ENCODE peak calls at places on chromosomes 13 and 19, in seven cellular contexts. One of them, this sample, is unnamed.

GRCh38 chr19:57099199-57099661 is 20.6 kb upstream of the USP29 start:
- DNase-seq in CD8-positive, alpha-beta T cell: peak; percentile 53
- DNase-seq in fibroblast of mammary gland: peak; percentile 47
- DNase-seq in T-helper 9 cell: peak; percentile 42
- DNase-seq in neural crest cell: peak; percentile 21
- DNase-seq in LoVo: no peak
- DNase-seq in iris pigment epithelial cell: peak; percentile 60
- DNase-seq in this sample: no peak

GRCh38 chr19:19900124-19900523 is 622 bp upstream of the ZNF93 start:
- DNase-seq in CD8-positive, alpha-beta T cell: no peak
- DNase-seq in fibroblast of mammary gland: peak; percentile 79
- DNase-seq in T-helper 9 cell: no peak
- DNase-seq in neural crest cell: no peak
- DNase-seq in LoVo: no peak
- DNase-seq in iris pigment epithelial cell: peak; percentile 70
- DNase-seq in this sample: no peak

GRCh38 chr19:32676186-32676894 is 692 bp downstream of the RGS9BP start:
- DNase-seq in CD8-positive, alpha-beta T cell: no peak
- DNase-seq in fibroblast of mammary gland: no peak
- DNase-seq in T-helper 9 cell: peak; percentile 5
- DNase-seq in neural crest cell: no peak
- DNase-seq in LoVo: no peak
- DNase-seq in iris pigment epithelial cell: peak; percentile 22
- DNase-seq in this sample: no peak

GRCh38 chr19:18282021-18282787 is 782 bp upstream of the JUND start:
- DNase-seq in CD8-positive, alpha-beta T cell: no peak
- DNase-seq in fibroblast of mammary gland: peak; percentile 76
- DNase-seq in T-helper 9 cell: no peak
- DNase-seq in neural crest cell: no peak
- DNase-seq in LoVo: peak; percentile 28
- DNase-seq in iris pigment epithelial cell: no peak
- DNase-seq in this sample: no peak

GRCh38 chr13:31261241-31261640 is 61.5 kb downstream of the B3GLCT start:
- DNase-seq in CD8-positive, alpha-beta T cell: no peak
- DNase-seq in fibroblast of mammary gland: no peak
- DNase-seq in T-helper 9 cell: no peak
- DNase-seq in neural crest cell: no peak
- DNase-seq in LoVo: no peak
- DNase-seq in iris pigment epithelial cell: no peak
- DNase-seq in this sample: no peak

GRCh38 chr13:50115695-50116094 is 100.5 kb downstream of the KCNRG start:
- DNase-seq in CD8-positive, alpha-beta T cell: no peak
- DNase-seq in fibroblast of mammary gland: no peak
- DNase-seq in T-helper 9 cell: no peak
- DNase-seq in neural crest cell: no peak
- DNase-seq in LoVo: no peak
- DNase-seq in iris pigment epithelial cell: no peak
- DNase-seq in this sample: no peak

GRCh38 chr13:112200200-112200599 is 133.3 kb downstream of the SOX1 start:
- DNase-seq in CD8-positive, alpha-beta T cell: no peak
- DNase-seq in fibroblast of mammary gland: no peak
- DNase-seq in T-helper 9 cell: no peak
- DNase-seq in neural crest cell: no peak
- DNase-seq in LoVo: no peak
- DNase-seq in iris pigment epithelial cell: no peak
- DNase-seq in this sample: no peak

GRCh38 chr13:94228781-94229180 is 250.7 kb downstream of the DCT start:
- DNase-seq in CD8-positive, alpha-beta T cell: no peak
- DNase-seq in fibroblast of mammary gland: peak; percentile 18
- DNase-seq in T-helper 9 cell: no peak
- DNase-seq in neural crest cell: no peak
- DNase-seq in LoVo: no peak
- DNase-seq in iris pigment epithelial cell: no peak
- DNase-seq in this sample: no peak

GRCh38 chr13:26052136-26052736 is 420 bp upstream of the SHISA2 start:
- DNase-seq in CD8-positive, alpha-beta T cell: no peak
- DNase-seq in fibroblast of mammary gland: no peak
- DNase-seq in T-helper 9 cell: no peak
- DNase-seq in neural crest cell: no peak
- DNase-seq in LoVo: no peak
- DNase-seq in iris pigment epithelial cell: no peak
- DNase-seq in this sample: no peak

GRCh38 chr13:29595380-29596063 is at the start of gene SLC7A1:
- DNase-seq in CD8-positive, alpha-beta T cell: peak; percentile 87
- DNase-seq in fibroblast of mammary gland: peak; percentile 76
- DNase-seq in T-helper 9 cell: peak; percentile 74
- DNase-seq in neural crest cell: peak; percentile 67
- DNase-seq in LoVo: peak; percentile 88
- DNase-seq in iris pigment epithelial cell: peak; percentile 85
- DNase-seq in this sample: peak; percentile 74

GRCh38 chr13:88979465-88980180 is 1308.5 kb downstream of the SLITRK5 start:
- DNase-seq in CD8-positive, alpha-beta T cell: no peak
- DNase-seq in fibroblast of mammary gland: no peak
- DNase-seq in T-helper 9 cell: no peak
- DNase-seq in neural crest cell: no peak
- DNase-seq in LoVo: no peak
- DNase-seq in iris pigment epithelial cell: no peak
- DNase-seq in this sample: no peak

GRCh38 chr19:19464339-19465098 is 50.8 kb downstream of the TSSK6 start:
- DNase-seq in CD8-positive, alpha-beta T cell: no peak
- DNase-seq in fibroblast of mammary gland: peak; percentile 75
- DNase-seq in T-helper 9 cell: no peak
- DNase-seq in neural crest cell: peak; percentile 30
- DNase-seq in LoVo: no peak
- DNase-seq in iris pigment epithelial cell: peak; percentile 81
- DNase-seq in this sample: no peak